ENCODE peak calls at places on chromosomes 3 and 15, in four cellular contexts. M is NCI-H1092 treated with DMSO at 0.1 percent for 48 hours, V is EL, I is foreskin fibroblast. Z is an unnamed sample.

GRCh38 chr3:69420781-69421520 is 35.1 kb upstream of the FRMD4B start:
- DNase-seq in M (no peak), V (peak), I (peak), Z (no peak)

GRCh38 chr3:113501597-113501996 is 13.4 kb downstream of the SPICE1 start:
- DNase-seq in M (no peak), V (no peak), I (no peak), Z (no peak)

GRCh38 chr15:42056934-42057743 is 36.3 kb upstream of the PLA2G4E start:
- DNase-seq in M (peak), V (peak), I (peak), Z (peak)

GRCh38 chr15:88118741-88119140 is 137.8 kb downstream of the NTRK3 start:
- DNase-seq in M (no peak), V (no peak), I (no peak), Z (no peak)

GRCh38 chr3:23834082-23834870 is 28.5 kb downstream of the UBE2E1 start:
- DNase-seq in M (no peak), V (no peak), I (no peak), Z (no peak)

GRCh38 chr15:88954431-88955277 is 41.5 kb upstream of the MFGE8 start:
- DNase-seq in M (no peak), V (no peak), I (no peak), Z (no peak)

GRCh38 chr15:43270676-43271306 is 4.1 kb upstream of the TGM5 start:
- DNase-seq in M (no peak), V (no peak), I (no peak), Z (no peak)

GRCh38 chr3:62600033-62600432 is 226.7 kb upstream of the FEZF2 start:
- DNase-seq in M (peak), V (no peak), I (no peak), Z (no peak)

GRCh38 chr3:197306374-197307086 is 8.1 kb upstream of the DLG1 start:
- DNase-seq in M (no peak), V (peak), I (peak), Z (no peak)

GRCh38 chr15:32636410-32636809 is 5.1 kb upstream of the SCG5 start:
- DNase-seq in M (no peak), V (no peak), I (no peak), Z (no peak)

GRCh38 chr15:70251246-70251990 is 153.7 kb upstream of the TLE3 start:
- DNase-seq in M (no peak), V (no peak), I (no peak), Z (no peak)

GRCh38 chr3:4776399-4776979 is 202.7 kb upstream of the BHLHE40 start:
- DNase-seq in M (no peak), V (no peak), I (no peak), Z (no peak)

GRCh38 chr3:12294885-12295580 is 6.2 kb downstream of the PPARG start:
- DNase-seq in M (no peak), V (peak), I (peak), Z (no peak)

GRCh38 chr3:56890448-56891083 is 88.8 kb upstream of the ARHGEF3 start:
- DNase-seq in M (no peak), V (no peak), I (no peak), Z (no peak)

GRCh38 chr15:73631915-73632669 is 1.1 kb downstream of the NPTN start:
- DNase-seq in M (peak), V (peak), I (no peak), Z (no peak)

GRCh38 chr3:120652281-120652680 is 29.8 kb downstream of the HGD start:
- DNase-seq in M (no peak), V (no peak), I (no peak), Z (no peak)

GRCh38 chr15:71447328-71448250 is 332.3 kb downstream of the THSD4 start:
- DNase-seq in M (no peak), V (peak), I (no peak), Z (no peak)

GRCh38 chr15:34812369-34812768 is 17.0 kb upstream of the ACTC1 start:
- DNase-seq in M (no peak), V (peak), I (peak), Z (no peak)